ENCODE peak calls at places on chromosome 17, in seven cellular contexts. O is T47D; J is NCI-H1417; G is HS-27A; V is Kasumi-1; K is AG04450; U is activated CD4-positive, CD25-positive, alpha-beta regulatory T cell. D is an unnamed sample.

GRCh38 chr17:12859520-12859919 is 70.2 kb downstream of the ARHGAP44 start:
- DNase-seq in O (no peak), J (no peak), G (no peak), V (no peak), K (no peak), U (no peak), D (no peak)

GRCh38 chr17:82272495-82273326 is 789 bp downstream of the CSNK1D start:
- DNase-seq in O (peak; percentile 35), J (no peak), G (no peak), V (peak; percentile 21), K (no peak), U (no peak), D (peak; percentile 41)

GRCh38 chr17:68053237-68054030 is 17.9 kb downstream of the KPNA2 start:
- DNase-seq in O (no peak), J (no peak), G (no peak), V (no peak), K (peak; percentile 64), U (no peak), D (peak; percentile 38)

GRCh38 chr17:75511610-75512575 is 3.4 kb downstream of the CASKIN2 start:
- DNase-seq in O (peak; percentile 25), J (no peak), G (no peak), V (no peak), K (no peak), U (no peak), D (no peak)

GRCh38 chr17:17983376-17983775 is 10.7 kb downstream of the DRC3 start:
- DNase-seq in O (peak; percentile 67), J (no peak), G (no peak), V (no peak), K (no peak), U (no peak), D (no peak)

GRCh38 chr17:81471804-81472456 is 40.7 kb downstream of the ACTG1 start:
- DNase-seq in O (peak; percentile 53), J (no peak), G (peak; percentile 88), V (no peak), K (no peak), U (no peak), D (peak; percentile 94)

GRCh38 chr17:36922175-36922574 is 15.1 kb upstream of the LHX1 start:
- DNase-seq in O (no peak), J (no peak), G (no peak), V (no peak), K (no peak), U (no peak), D (no peak)

GRCh38 chr17:57484826-57485565 is 228.7 kb downstream of the MSI2 start:
- DNase-seq in O (no peak), J (peak; percentile 94), G (no peak), V (no peak), K (no peak), U (no peak), D (no peak)

GRCh38 chr17:77836557-77837041 is 121.9 kb upstream of the TNRC6C start:
- DNase-seq in O (peak; percentile 80), J (no peak), G (no peak), V (no peak), K (no peak), U (no peak), D (no peak)

GRCh38 chr17:34892864-34893263 is 68.4 kb downstream of the CCT6B start:
- DNase-seq in O (peak; percentile 57), J (peak; percentile 12), G (no peak), V (no peak), K (no peak), U (no peak), D (no peak)

GRCh38 chr17:30524847-30525246 is 47.6 kb downstream of the GOSR1 start:
- DNase-seq in O (no peak), J (no peak), G (no peak), V (no peak), K (peak; percentile 10), U (no peak), D (no peak)

GRCh38 chr17:63841350-63842172 is 924 bp downstream of the SMARCD2 start:
- DNase-seq in O (peak; percentile 47), J (peak; percentile 21), G (no peak), V (no peak), K (no peak), U (no peak), D (no peak)

GRCh38 chr17:60817187-60817586 is 139.5 kb downstream of the BCAS3 start:
- DNase-seq in O (no peak), J (no peak), G (no peak), V (no peak), K (peak; percentile 61), U (no peak), D (no peak)

GRCh38 chr17:59154335-59154720 is 658 bp downstream of the SKA2 start:
- DNase-seq in O (peak; percentile 75), J (peak; percentile 64), G (peak; percentile 59), V (peak; percentile 87), K (no peak), U (no peak), D (peak; percentile 23)

GRCh38 chr17:63549289-63549945 is 860 bp upstream of the DCAF7 start:
- DNase-seq in O (no peak), J (no peak), G (no peak), V (peak; percentile 59), K (no peak), U (no peak), D (no peak)

GRCh38 chr17:82663381-82664275 is 15.4 kb upstream of the WDR45B start:
- DNase-seq in O (no peak), J (no peak), G (no peak), V (no peak), K (no peak), U (no peak), D (no peak)

GRCh38 chr17:15157051-15157450 is 108.1 kb downstream of the PMP22 start:
- DNase-seq in O (no peak), J (no peak), G (peak; percentile 19), V (peak; percentile 6), K (no peak), U (no peak), D (no peak)

GRCh38 chr17:63714550-63715277 is 14.8 kb upstream of the LIMD2 start:
- DNase-seq in O (no peak), J (no peak), G (no peak), V (no peak), K (no peak), U (no peak), D (no peak)

GRCh38 chr17:31739300-31739699 is 119.7 kb downstream of the COPRS start:
- DNase-seq in O (no peak), J (no peak), G (no peak), V (no peak), K (peak; percentile 59), U (no peak), D (no peak)

GRCh38 chr17:55249861-55250260 is 14.9 kb upstream of the HLF start:
- DNase-seq in O (no peak), J (no peak), G (no peak), V (no peak), K (no peak), U (no peak), D (no peak)

GRCh38 chr17:19590912-19591551 is 57.4 kb downstream of the SLC47A1 start:
- DNase-seq in O (no peak), J (no peak), G (no peak), V (no peak), K (no peak), U (no peak), D (no peak)

GRCh38 chr17:17551361-17551760 is 40.1 kb downstream of the PEMT start:
- DNase-seq in O (no peak), J (no peak), G (no peak), V (no peak), K (no peak), U (no peak), D (no peak)

GRCh38 chr17:55451758-55452468 is 30.3 kb upstream of the MMD start:
- DNase-seq in O (no peak), J (no peak), G (no peak), V (no peak), K (peak; percentile 66), U (no peak), D (no peak)

GRCh38 chr17:67241719-67242341 is 3.2 kb downstream of the HELZ start:
- DNase-seq in O (no peak), J (no peak), G (no peak), V (no peak), K (no peak), U (no peak), D (no peak)

GRCh38 chr17:44776628-44777393 is 18.0 kb downstream of the ADAM11 start:
- DNase-seq in O (no peak), J (no peak), G (no peak), V (no peak), K (no peak), U (no peak), D (no peak)

GRCh38 chr17:16354585-16354984 is 1.3 kb upstream of the CENPV start:
- DNase-seq in O (no peak), J (no peak), G (no peak), V (no peak), K (no peak), U (no peak), D (no peak)

GRCh38 chr17:33603794-33604193 is 310.7 kb upstream of the ASIC2 start:
- DNase-seq in O (no peak), J (no peak), G (no peak), V (no peak), K (no peak), U (no peak), D (no peak)